ENCODE peak calls at places on chromosomes 5 and 9, in four cellular contexts. C is endothelial cell of umbilical vein, X is neural progenitor cell, F is HepG2. O is an unnamed sample.

GRCh38 chr9:79574716-79575242 is 3.0 kb downstream of the TLE4 start:
- DNase-seq in C (no peak), X (no peak), F (no peak), O (peak; percentile 48)

GRCh38 chr5:144183254-144183889 is 12.7 kb downstream of the KCTD16 start:
- DNase-seq in C (peak; percentile 75), X (peak; percentile 17), F (no peak), O (peak; percentile 34)

GRCh38 chr9:111158375-111158774 is 120.1 kb upstream of the LPAR1 start:
- DNase-seq in C (no peak), X (no peak), F (no peak), O (peak; percentile 38)

GRCh38 chr5:156824800-156825199 is 25.3 kb upstream of the PPP1R2B start:
- DNase-seq in C (no peak), X (peak; percentile 65), F (peak; percentile 26), O (peak; percentile 15)

GRCh38 chr9:116482740-116483139 is 204.4 kb upstream of the TRIM32 start:
- DNase-seq in C (no peak), X (peak; percentile 60), F (no peak), O (peak; percentile 25)

GRCh38 chr5:80109549-80110478 is 74.7 kb downstream of the THBS4 start:
- DNase-seq in C (no peak), X (peak; percentile 44), F (no peak), O (no peak)

GRCh38 chr5:143271431-143271830 is 132.1 kb downstream of the NR3C1 start:
- DNase-seq in C (no peak), X (no peak), F (no peak), O (no peak)

GRCh38 chr9:81537964-81538363 is 151.4 kb downstream of the TLE1 start:
- DNase-seq in C (no peak), X (no peak), F (no peak), O (no peak)

GRCh38 chr9:125418404-125418803 is 156.8 kb downstream of the GAPVD1 start:
- DNase-seq in C (no peak), X (no peak), F (no peak), O (no peak)

GRCh38 chr5:119322948-119323629 is 32.7 kb upstream of the TNFAIP8 start:
- DNase-seq in C (peak; percentile 29), X (no peak), F (no peak), O (no peak)

GRCh38 chr5:120527251-120527650 is 63.2 kb downstream of the PRR16 start:
- DNase-seq in C (no peak), X (peak; percentile 24), F (no peak), O (no peak)

GRCh38 chr5:111229126-111229525 is 4.9 kb downstream of the CAMK4 start:
- DNase-seq in C (no peak), X (no peak), F (no peak), O (no peak)

GRCh38 chr5:115815693-115816225 is 700 bp downstream of the CDO1 start:
- DNase-seq in C (peak; percentile 9), X (peak; percentile 69), F (no peak), O (peak; percentile 1)

GRCh38 chr5:124160265-124160664 is 586.2 kb downstream of the ZNF608 start:
- DNase-seq in C (no peak), X (no peak), F (no peak), O (no peak)

GRCh38 chr9:26326473-26327044 is 566.0 kb downstream of the CAAP1 start:
- DNase-seq in C (peak; percentile 83), X (peak; percentile 71), F (peak; percentile 44), O (peak; percentile 37)

GRCh38 chr9:2615532-2615931 is 6.1 kb upstream of the VLDLR start:
- DNase-seq in C (no peak), X (no peak), F (no peak), O (no peak)

GRCh38 chr9:124390812-124391658 is 24.2 kb downstream of the PSMB7 start:
- DNase-seq in C (peak; percentile 75), X (peak; percentile 39), F (peak; percentile 70), O (peak; percentile 24)

GRCh38 chr9:114096041-114096511 is 3.0 kb downstream of the KIF12 start:
- DNase-seq in C (no peak), X (peak; percentile 52), F (no peak), O (no peak)

GRCh38 chr9:114098021-114098659 is 952 bp downstream of the KIF12 start:
- DNase-seq in C (no peak), X (peak; percentile 80), F (no peak), O (no peak)

GRCh38 chr9:114096866-114097612 is 2.1 kb downstream of the KIF12 start:
- DNase-seq in C (no peak), X (no peak), F (no peak), O (no peak)

GRCh38 chr9:114098660-114099522 is at the start of gene KIF12:
- DNase-seq in C (no peak), X (peak; percentile 89), F (peak; percentile 74), O (no peak)

GRCh38 chr9:114097613-114098020 is 1.5 kb downstream of the KIF12 start:
- DNase-seq in C (peak; percentile 30), X (peak; percentile 32), F (no peak), O (peak; percentile 13)
- TF ChIP-seq EZH2 in C (no peak), X (peak; percentile 48), F (no peak), O (no peak)

DNA sequence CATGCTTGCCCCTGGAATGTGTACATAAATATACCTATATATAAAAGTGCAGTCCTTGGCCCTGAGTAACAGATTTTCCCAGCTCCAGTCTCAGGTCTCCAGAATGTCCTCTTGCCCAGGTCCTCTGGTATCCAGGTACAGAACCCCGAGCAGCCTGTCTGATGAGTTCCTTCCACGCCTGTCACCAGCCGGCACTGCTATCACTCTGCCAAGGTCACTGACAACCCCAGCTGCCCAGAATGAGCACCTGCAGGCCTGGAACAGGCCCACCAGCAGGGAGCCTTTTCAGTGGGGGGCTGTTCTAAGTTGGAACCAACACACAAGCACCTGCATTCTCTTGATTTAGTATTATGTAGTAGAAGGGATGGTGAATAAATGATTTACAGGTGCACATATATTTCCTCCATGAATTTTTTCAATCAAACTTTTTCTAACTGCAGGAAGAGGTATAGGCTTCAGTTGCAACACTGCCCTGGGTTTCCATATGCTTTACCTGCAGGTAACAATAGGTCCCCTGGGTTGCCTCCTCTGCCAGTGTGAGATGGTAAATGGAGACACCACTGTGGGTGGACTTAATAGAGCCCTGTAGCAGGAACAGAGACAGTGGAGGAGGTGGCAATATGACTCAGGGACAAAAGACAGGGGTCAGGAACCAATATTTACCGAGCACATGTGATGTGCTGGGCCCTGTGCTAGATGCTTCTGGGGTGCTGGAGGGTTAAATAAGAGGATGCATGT is 291.9 kb downstream of the SPOCK1 start:
- DNase-seq in C (no peak), X (no peak), F (no peak), O (no peak)
- TF ChIP-seq EZH2 in C (no peak), X (no peak), F (no peak), O (no peak)

GRCh38 chr9:98192503-98193335 is at the start of gene CORO2A:
- DNase-seq in C (peak; percentile 66), X (peak; percentile 94), F (peak; percentile 67), O (peak; percentile 50)
- TF ChIP-seq EZH2 in C (no peak), X (no peak), F (no peak), O (no peak)

GRCh38 chr5:2999926-3000325 is 248.4 kb upstream of the IRX2 start:
- DNase-seq in C (no peak), X (no peak), F (no peak), O (no peak)
- TF ChIP-seq EZH2 in C (no peak), X (no peak), F (no peak), O (no peak)

O was measured in astrocyte.